ENCODE peak calls at places on chromosomes 7 and 10, in four cellular contexts. F is pancreas, W is suprapubic skin, N is GM23248. S is an unnamed sample.

GRCh38 chr7:91812388-91812787 is 68.1 kb downstream of the MTERF1 start:
- DNase-seq in F (no peak), W (no peak), N (no peak), S (no peak)

GRCh38 chr10:32412499-32412853 is 33.5 kb upstream of the CCDC7 start:
- DNase-seq in F (no peak), W (no peak), N (peak; percentile 60), S (no peak)

GRCh38 chr10:3805791-3806381 is 20.9 kb upstream of the KLF6 start:
- DNase-seq in F (no peak), W (no peak), N (peak; percentile 93), S (peak; percentile 95)

GRCh38 chr7:107528461-107528860 is 35.3 kb downstream of the COG5 start:
- DNase-seq in F (no peak), W (no peak), N (peak; percentile 64), S (no peak)

GRCh38 chr10:15320522-15321203 is 50.4 kb downstream of the FAM171A1 start:
- DNase-seq in F (no peak), W (no peak), N (no peak), S (no peak)

GRCh38 chr10:72889391-72889831 is 4.1 kb upstream of the OIT3 start:
- DNase-seq in F (no peak), W (no peak), N (peak; percentile 25), S (no peak)

GRCh38 chr10:47090903-47091302 is 179.7 kb downstream of the PTPN20 start:
- DNase-seq in F (peak; percentile 34), W (peak; percentile 47), N (no peak), S (no peak)

GRCh38 chr10:68231106-68231901 is 609 bp downstream of the ATOH7 start:
- DNase-seq in F (peak; percentile 84), W (no peak), N (peak; percentile 87), S (peak; percentile 60)

GRCh38 chr10:70913546-70914240 is 25.3 kb upstream of the PCBD1 start:
- DNase-seq in F (peak; percentile 22), W (no peak), N (no peak), S (no peak)

GRCh38 chr10:106506509-106507265 is 657.8 kb downstream of the SORCS1 start:
- DNase-seq in F (no peak), W (no peak), N (peak; percentile 12), S (no peak)

GRCh38 chr10:96991313-96991841 is 159.3 kb downstream of the LCOR start:
- DNase-seq in F (no peak), W (no peak), N (peak; percentile 85), S (peak; percentile 81)

GRCh38 chr10:95387383-95387782 is 96.6 kb upstream of the PDLIM1 start:
- DNase-seq in F (no peak), W (no peak), N (no peak), S (no peak)

GRCh38 chr10:71598673-71599072 is 120.9 kb downstream of the C10orf105 start:
- DNase-seq in F (peak; percentile 49), W (peak; percentile 95), N (peak; percentile 89), S (no peak)

DNA sequence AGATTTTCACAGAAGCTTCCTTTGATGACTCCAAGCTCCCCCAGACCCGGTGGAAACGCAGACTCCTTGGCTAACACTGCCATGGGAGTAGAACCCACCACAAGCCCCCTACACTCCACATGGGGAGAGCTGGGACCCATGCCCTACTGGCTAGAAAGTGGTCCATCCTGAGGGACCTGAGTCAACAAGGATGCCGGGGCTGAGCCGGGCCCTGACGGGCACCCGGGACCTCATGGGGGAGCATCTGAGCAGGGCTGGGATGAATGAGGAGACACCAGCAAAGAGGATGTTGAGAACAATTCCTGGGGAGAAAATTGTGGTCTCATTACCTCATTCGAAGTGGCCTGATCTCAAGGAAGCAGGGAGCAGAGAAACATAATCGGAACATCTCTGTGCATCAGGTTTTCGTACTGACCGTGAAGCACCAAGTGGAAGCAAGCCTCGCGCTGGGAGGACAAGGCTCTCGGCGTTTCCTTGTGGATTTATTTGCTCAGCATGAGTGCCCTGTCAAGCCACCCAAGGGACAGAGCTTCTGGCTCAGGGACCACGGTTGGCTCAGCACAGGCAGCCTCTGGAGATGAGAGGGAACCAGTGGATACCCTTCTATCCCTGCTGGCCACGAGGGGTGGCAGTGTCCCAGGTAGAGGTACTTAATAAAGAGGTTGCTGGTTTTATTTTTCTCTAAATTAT is 132.2 kb upstream of the FAM20C start:
- DNase-seq in F (no peak), W (peak; percentile 48), N (no peak), S (no peak)
- H3K4me1 ChIP-seq in F (no peaks in the 10 kb centered on the region), W (peaks cover 16% of the 10 kb centered on the region), N (peaks cover 3% of the 10 kb centered on the region), S (no peaks in the 10 kb centered on the region)

GRCh38 chr10:77563638-77564270 is 73.9 kb downstream of the KCNMA1 start:
- DNase-seq in F (no peak), W (no peak), N (peak; percentile 15), S (no peak)

GRCh38 chr10:77566914-77567566 is 70.6 kb downstream of the KCNMA1 start:
- DNase-seq in F (no peak), W (no peak), N (no peak), S (no peak)

GRCh38 chr10:77566228-77566627 is 71.4 kb downstream of the KCNMA1 start:
- DNase-seq in F (no peak), W (no peak), N (peak; percentile 9), S (no peak)

GRCh38 chr10:77564781-77565589 is 72.6 kb downstream of the KCNMA1 start:
- DNase-seq in F (no peak), W (no peak), N (peak; percentile 77), S (peak; percentile 43)

DNA sequence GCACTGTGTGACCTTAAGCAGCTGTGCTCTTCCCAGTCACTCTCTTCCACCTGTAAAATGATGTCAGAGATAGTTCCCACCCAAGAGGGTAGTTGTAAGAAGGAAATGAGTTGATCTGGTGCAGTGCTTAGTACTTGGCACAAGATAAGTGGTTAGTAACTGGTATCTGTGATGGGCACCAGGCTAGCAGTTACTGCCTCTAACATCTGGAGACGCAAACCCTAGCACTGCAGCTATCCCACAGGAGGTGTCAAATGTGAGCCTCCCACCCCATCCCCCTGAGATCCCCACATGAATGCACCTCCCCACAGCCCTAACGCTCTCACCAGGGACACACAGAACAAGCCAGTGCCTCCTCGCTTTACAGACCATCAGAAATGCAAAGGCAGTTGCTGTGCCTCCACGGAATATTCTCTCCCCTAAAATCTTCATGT is 72.0 kb downstream of the KCNMA1 start:
- DNase-seq in F (no peak), W (no peak), N (no peak), S (no peak)
- H3K27me3 ChIP-seq in F (no peaks in the 10 kb centered on the region), W (peaks cover 25% of the 10 kb centered on the region), N (no peaks in the 10 kb centered on the region), S (no peaks in the 10 kb centered on the region)

DNA sequence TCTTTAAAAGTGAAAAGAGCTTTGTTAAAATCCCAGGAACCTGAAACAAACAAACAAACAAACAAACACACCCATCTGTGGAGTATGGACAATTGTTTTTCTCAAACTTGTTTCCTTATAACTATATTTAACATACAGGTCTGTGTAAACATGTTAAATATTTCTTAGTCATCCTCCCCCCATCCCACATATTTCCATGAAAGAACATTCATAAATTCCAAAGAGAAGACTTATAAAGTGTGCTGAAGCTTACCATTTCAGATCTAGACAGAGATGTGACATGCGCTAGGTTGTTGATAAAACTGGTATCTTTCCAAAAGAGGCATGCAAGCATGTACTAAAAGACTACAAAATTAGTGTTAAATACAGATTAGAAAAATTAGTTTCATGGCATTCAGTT is 6.5 kb downstream of the FKBP14 start:
- DNase-seq in F (no peak), W (no peak), N (peak; percentile 31), S (no peak)
- H3K27ac ChIP-seq in F (no peak overlapping the region), W (no peak overlapping the region), N (peak overlapping the region; percentile 7), S (no peak overlapping the region)

GRCh38 chr7:157337316-157338149 is 729 bp downstream of the DNAJB6 start:
- DNase-seq in F (peak; percentile 84), W (peak; percentile 82), N (peak; percentile 88), S (peak; percentile 62)

GRCh38 chr7:157335256-157335655 is 1.5 kb upstream of the DNAJB6 start:
- DNase-seq in F (no peak), W (no peak), N (peak; percentile 47), S (no peak)

GRCh38 chr7:157335991-157336382 is 817 bp upstream of the DNAJB6 start:
- DNase-seq in F (no peak), W (no peak), N (no peak), S (no peak)

GRCh38 chr7:157336383-157337315 is at the start of gene DNAJB6:
- DNase-seq in F (peak; percentile 97), W (peak; percentile 96), N (peak; percentile 96), S (peak; percentile 95)

GRCh38 chr7:157339777-157340677 is 3.2 kb downstream of the DNAJB6 start:
- DNase-seq in F (no peak), W (no peak), N (peak; percentile 77), S (peak; percentile 65)
- H3K4me1 ChIP-seq in F (peaks cover 7% of the 10 kb centered on the region), W (peaks cover 70% of the 10 kb centered on the region), N (peaks cover 21% of the 10 kb centered on the region), S (peaks cover 21% of the 10 kb centered on the region)

GRCh38 chr10:124114696-124115095 is 21.3 kb upstream of the CHST15 start:
- DNase-seq in F (no peak), W (no peak), N (no peak), S (no peak)
- H3K27me3 ChIP-seq in F (no peaks in the 10 kb centered on the region), W (peaks cover 4% of the 10 kb centered on the region), N (no peaks in the 10 kb centered on the region), S (no peaks in the 10 kb centered on the region)

DNA sequence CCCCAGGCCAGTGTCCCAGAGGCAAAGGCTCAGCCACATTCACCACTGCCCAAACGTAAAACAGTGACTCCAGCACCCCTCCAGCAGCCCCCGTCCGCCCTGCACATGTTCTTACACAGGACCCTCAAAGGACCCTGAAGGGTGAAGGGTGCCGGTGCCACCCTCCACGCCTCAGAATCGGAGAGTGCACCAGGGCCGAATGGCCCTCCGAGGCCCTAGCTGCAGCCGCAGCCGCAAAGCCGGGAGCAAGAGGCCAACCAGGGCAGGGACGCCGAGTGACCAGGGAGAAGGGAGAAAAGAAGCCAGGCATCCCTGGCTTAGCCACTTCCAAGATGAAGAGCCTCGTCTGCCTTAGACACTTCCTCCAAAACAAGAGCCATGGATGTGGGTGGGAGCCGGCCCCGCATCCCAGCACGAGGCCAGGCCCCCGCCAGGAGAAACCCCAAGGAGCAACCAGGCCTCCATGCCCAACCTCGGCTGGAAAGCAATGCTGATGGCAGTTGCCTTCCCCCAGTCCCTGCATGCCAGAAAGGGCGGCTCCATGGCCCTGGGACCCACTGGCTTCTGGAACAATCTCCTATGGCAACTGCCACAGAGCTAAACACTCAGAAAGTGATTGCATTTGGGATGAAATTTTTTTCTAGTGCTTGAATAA is 92.4 kb downstream of the MAD1L1 start:
- DNase-seq in F (peak; percentile 52), W (no peak), N (peak; percentile 6), S (no peak)
- H3K27ac ChIP-seq in F (no peak overlapping the region), W (no peak overlapping the region), N (no peak overlapping the region), S (no peak overlapping the region)

GRCh38 chr7:139886206-139886605 is 57.1 kb downstream of the TBXAS1 start:
- DNase-seq in F (no peak), W (no peak), N (peak; percentile 26), S (no peak)

GRCh38 chr7:139886899-139887298 is 57.8 kb downstream of the TBXAS1 start:
- DNase-seq in F (no peak), W (no peak), N (no peak), S (no peak)

GRCh38 chr7:139887895-139888518 is 58.9 kb downstream of the TBXAS1 start:
- DNase-seq in F (no peak), W (no peak), N (no peak), S (no peak)

GRCh38 chr7:139884441-139884840 is 55.4 kb downstream of the TBXAS1 start:
- DNase-seq in F (no peak), W (no peak), N (no peak), S (no peak)

DNA sequence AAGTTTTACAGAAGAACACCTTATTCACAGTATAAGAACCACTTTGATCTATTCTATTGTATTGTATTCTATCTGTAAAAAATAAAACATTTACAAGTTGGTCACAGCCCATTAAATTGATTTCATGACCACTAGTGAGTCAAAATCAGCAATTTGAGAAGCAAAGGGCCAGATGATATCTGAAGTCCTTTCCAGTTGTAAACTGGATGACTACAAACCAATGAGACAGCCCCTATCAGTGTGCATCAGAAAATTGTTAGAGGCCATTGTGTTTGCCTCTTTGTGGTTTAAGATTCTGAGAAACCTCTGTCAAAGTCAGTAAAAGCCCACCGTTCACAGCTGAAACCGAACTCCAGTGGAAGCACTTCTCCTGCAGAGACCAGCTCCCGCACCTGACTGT is 54.8 kb downstream of the TBXAS1 start:
- DNase-seq in F (no peak), W (no peak), N (no peak), S (no peak)
- H3K4me1 ChIP-seq in F (no peaks in the 10 kb centered on the region), W (no peaks in the 10 kb centered on the region), N (no peaks in the 10 kb centered on the region), S (no peaks in the 10 kb centered on the region)